ENCODE peak calls at places on chromosome 6, in six cellular contexts. One of them, this sample, is unnamed.

GRCh38 chr6:6788394-6789020 is 200.0 kb downstream of the LY86 start:
- DNase-seq in HuH-7.5: no peak
- DNase-seq in tibial nerve: no peak
- DNase-seq in HTR-8/SVneo: no peak
- DNase-seq in astrocyte of the cerebellum: no peak
- DNase-seq in HepG2: no peak
- DNase-seq in this sample: no peak

GRCh38 chr6:21305827-21306469 is 287.6 kb upstream of the SOX4 start:
- DNase-seq in HepG2: peak
- DNase-seq in astrocyte of the cerebellum: no peak
- DNase-seq in HTR-8/SVneo: peak
- DNase-seq in HuH-7.5: no peak
- DNase-seq in tibial nerve: no peak
- DNase-seq in this sample: no peak

GRCh38 chr6:37860226-37860839 is 40.8 kb downstream of the ZFAND3 start:
- DNase-seq in HTR-8/SVneo: no peak
- DNase-seq in HepG2: peak
- DNase-seq in HuH-7.5: no peak
- DNase-seq in tibial nerve: peak
- DNase-seq in astrocyte of the cerebellum: peak
- DNase-seq in this sample: no peak

GRCh38 chr6:122845916-122846632 is 57.0 kb downstream of the SMPDL3A start:
- DNase-seq in HuH-7.5: no peak
- DNase-seq in astrocyte of the cerebellum: no peak
- DNase-seq in tibial nerve: no peak
- DNase-seq in HepG2: no peak
- DNase-seq in HTR-8/SVneo: no peak
- DNase-seq in this sample: no peak

GRCh38 chr6:106973018-106973840 is 1.3 kb downstream of the CD24 start:
- DNase-seq in HepG2: no peak
- DNase-seq in tibial nerve: no peak
- DNase-seq in HTR-8/SVneo: no peak
- DNase-seq in astrocyte of the cerebellum: no peak
- DNase-seq in HuH-7.5: peak
- DNase-seq in this sample: no peak

GRCh38 chr6:22295145-22295544 is 1.7 kb downstream of the PRL start:
- DNase-seq in astrocyte of the cerebellum: no peak
- DNase-seq in HuH-7.5: no peak
- DNase-seq in HTR-8/SVneo: no peak
- DNase-seq in tibial nerve: no peak
- DNase-seq in HepG2: no peak
- DNase-seq in this sample: no peak

GRCh38 chr6:148435386-148435785 is 92.7 kb downstream of the SASH1 start:
- DNase-seq in astrocyte of the cerebellum: no peak
- DNase-seq in HTR-8/SVneo: peak
- DNase-seq in HuH-7.5: no peak
- DNase-seq in HepG2: no peak
- DNase-seq in tibial nerve: no peak
- DNase-seq in this sample: no peak

GRCh38 chr6:10446548-10446947 is 31.7 kb upstream of the TFAP2A start:
- DNase-seq in astrocyte of the cerebellum: no peak
- DNase-seq in tibial nerve: no peak
- DNase-seq in HuH-7.5: no peak
- DNase-seq in HTR-8/SVneo: no peak
- DNase-seq in HepG2: no peak
- DNase-seq in this sample: no peak

GRCh38 chr6:44342489-44342888 is at the start of gene SPATS1:
- DNase-seq in HTR-8/SVneo: no peak
- DNase-seq in HepG2: no peak
- DNase-seq in tibial nerve: no peak
- DNase-seq in HuH-7.5: no peak
- DNase-seq in astrocyte of the cerebellum: no peak
- DNase-seq in this sample: no peak

GRCh38 chr6:42619963-42620362 is 56.1 kb downstream of the UBR2 start:
- DNase-seq in HuH-7.5: no peak
- DNase-seq in HepG2: no peak
- DNase-seq in HTR-8/SVneo: no peak
- DNase-seq in tibial nerve: no peak
- DNase-seq in astrocyte of the cerebellum: no peak
- DNase-seq in this sample: no peak

GRCh38 chr6:158938811-158939254 is 61.2 kb downstream of the RSPH3 start:
- DNase-seq in HTR-8/SVneo: no peak
- DNase-seq in astrocyte of the cerebellum: no peak
- DNase-seq in HepG2: no peak
- DNase-seq in HuH-7.5: no peak
- DNase-seq in tibial nerve: no peak
- DNase-seq in this sample: no peak

GRCh38 chr6:32192608-32193039 is at the start of gene GPSM3:
- DNase-seq in HuH-7.5: no peak
- DNase-seq in HTR-8/SVneo: no peak
- DNase-seq in astrocyte of the cerebellum: no peak
- DNase-seq in tibial nerve: no peak
- DNase-seq in HepG2: no peak
- DNase-seq in this sample: no peak

GRCh38 chr6:169371344-169372144 is 117.9 kb upstream of the THBS2 start:
- DNase-seq in astrocyte of the cerebellum: no peak
- DNase-seq in HTR-8/SVneo: peak
- DNase-seq in HepG2: peak
- DNase-seq in HuH-7.5: no peak
- DNase-seq in tibial nerve: no peak
- DNase-seq in this sample: no peak

GRCh38 chr6:112037783-112038216 is 16.1 kb upstream of the CCN6 start:
- DNase-seq in HepG2: no peak
- DNase-seq in HuH-7.5: no peak
- DNase-seq in HTR-8/SVneo: peak
- DNase-seq in tibial nerve: peak
- DNase-seq in astrocyte of the cerebellum: peak
- DNase-seq in this sample: peak

GRCh38 chr6:4637691-4638433 is 138.3 kb upstream of the CDYL start:
- DNase-seq in HTR-8/SVneo: peak
- DNase-seq in astrocyte of the cerebellum: no peak
- DNase-seq in tibial nerve: no peak
- DNase-seq in HuH-7.5: no peak
- DNase-seq in HepG2: no peak
- DNase-seq in this sample: no peak

GRCh38 chr6:44064089-44064947 is 62.9 kb downstream of the MRPL14 start:
- DNase-seq in HepG2: peak
- DNase-seq in HuH-7.5: no peak
- DNase-seq in HTR-8/SVneo: peak
- DNase-seq in tibial nerve: peak
- DNase-seq in astrocyte of the cerebellum: peak
- DNase-seq in this sample: peak

GRCh38 chr6:13273931-13274706 is 54.2 kb downstream of the TBC1D7 start:
- DNase-seq in HepG2: no peak
- DNase-seq in tibial nerve: no peak
- DNase-seq in HuH-7.5: no peak
- DNase-seq in HTR-8/SVneo: no peak
- DNase-seq in astrocyte of the cerebellum: no peak
- DNase-seq in this sample: no peak

GRCh38 chr6:75800133-75800532 is 51.1 kb downstream of the MYO6 start:
- DNase-seq in HTR-8/SVneo: no peak
- DNase-seq in HepG2: no peak
- DNase-seq in astrocyte of the cerebellum: no peak
- DNase-seq in HuH-7.5: no peak
- DNase-seq in tibial nerve: no peak
- DNase-seq in this sample: no peak

GRCh38 chr6:139605350-139605749 is 230.9 kb upstream of the CITED2 start:
- DNase-seq in HepG2: no peak
- DNase-seq in HuH-7.5: no peak
- DNase-seq in tibial nerve: peak
- DNase-seq in astrocyte of the cerebellum: peak
- DNase-seq in HTR-8/SVneo: no peak
- DNase-seq in this sample: no peak

GRCh38 chr6:14448246-14448645 is 330.7 kb downstream of the CD83 start:
- DNase-seq in HTR-8/SVneo: no peak
- DNase-seq in HuH-7.5: no peak
- DNase-seq in HepG2: no peak
- DNase-seq in astrocyte of the cerebellum: no peak
- DNase-seq in tibial nerve: no peak
- DNase-seq in this sample: no peak

GRCh38 chr6:13494137-13494536 is 6.7 kb upstream of the GFOD1 start:
- DNase-seq in tibial nerve: no peak
- DNase-seq in astrocyte of the cerebellum: no peak
- DNase-seq in HuH-7.5: no peak
- DNase-seq in HepG2: no peak
- DNase-seq in HTR-8/SVneo: no peak
- DNase-seq in this sample: no peak

GRCh38 chr6:154370545-154370944 is 13.9 kb upstream of the IPCEF1 start:
- DNase-seq in HTR-8/SVneo: peak
- DNase-seq in astrocyte of the cerebellum: peak
- DNase-seq in HepG2: peak
- DNase-seq in tibial nerve: no peak
- DNase-seq in HuH-7.5: no peak
- DNase-seq in this sample: no peak